ENCODE peak calls at places on chromosomes 12 and 14, in eight cellular contexts. D is lower lobe of right lung, N is pancreas, A is A673, L is stomach, M is fibroblast of lung, Z is endothelial cell, W is left ventricle myocardium inferior. F is an unnamed sample.

GRCh38 chr14:94773017-94773681 is 3.2 kb upstream of the GSC start:
- DNase-seq in D (no peak), M (no peak), W (no peak), L (no peak), A (no peak), Z (peak), N (no peak), F (peak)

GRCh38 chr12:67151891-67152290 is 117.3 kb upstream of the CAND1 start:
- DNase-seq in M (peak), L (no peak), Z (no peak), W (no peak), D (no peak), N (no peak), A (peak), F (no peak)

GRCh38 chr12:65765436-65765813 is 58.9 kb upstream of the HMGA2 start:
- DNase-seq in M (peak), A (no peak), W (no peak), D (no peak), Z (no peak), N (no peak), L (no peak), F (no peak)

GRCh38 chr12:6279631-6280030 is 30.9 kb upstream of the PLEKHG6 start:
- DNase-seq in A (no peak), Z (no peak), N (peak), D (peak), M (no peak), W (no peak), L (no peak), F (no peak)

GRCh38 chr14:80477388-80478160 is 266.3 kb upstream of the DIO2 start:
- DNase-seq in Z (no peak), L (no peak), D (no peak), N (no peak), M (peak), W (no peak), A (no peak), F (no peak)

GRCh38 chr14:102645746-102646440 is 53.4 kb downstream of the RCOR1 start:
- DNase-seq in N (no peak), W (no peak), A (peak), M (no peak), Z (no peak), L (no peak), D (no peak), F (no peak)

GRCh38 chr12:93127582-93128331 is 198.7 kb upstream of the EEA1 start:
- DNase-seq in L (peak), W (peak), M (peak), N (no peak), Z (no peak), D (peak), A (peak), F (peak)

GRCh38 chr14:68232643-68233055 is 413.1 kb downstream of the RAD51B start:
- DNase-seq in W (no peak), L (peak), Z (no peak), N (no peak), D (no peak), M (peak), A (peak), F (no peak)

GRCh38 chr12:131007031-131007793 is 53.5 kb downstream of the ADGRD1 start:
- DNase-seq in N (no peak), M (no peak), D (peak), L (peak), W (peak), Z (no peak), A (no peak), F (peak)

GRCh38 chr12:98198261-98198982 is 317.0 kb upstream of the TMPO start:
- DNase-seq in W (no peak), Z (no peak), L (no peak), D (no peak), M (peak), A (no peak), N (no peak), F (no peak)

GRCh38 chr14:50599700-50600444 is 39.9 kb downstream of the ATL1 start:
- DNase-seq in A (peak), M (peak), Z (no peak), L (no peak), N (no peak), D (no peak), W (no peak), F (peak)

GRCh38 chr14:30227871-30228270 is 300.2 kb upstream of the PRKD1 start:
- DNase-seq in N (no peak), Z (no peak), W (peak), D (no peak), L (no peak), M (peak), A (no peak), F (no peak)

GRCh38 chr14:84234281-84234680 is 1295.7 kb upstream of the FLRT2 start:
- DNase-seq in D (no peak), Z (no peak), M (no peak), A (no peak), W (no peak), N (no peak), L (no peak), F (no peak)

GRCh38 chr14:83994020-83994419 is 1535.9 kb upstream of the FLRT2 start:
- DNase-seq in A (no peak), M (peak), L (no peak), W (no peak), Z (no peak), N (no peak), D (no peak), F (no peak)

GRCh38 chr12:114355389-114356088 is 50.4 kb downstream of the TBX5 start:
- DNase-seq in W (peak), M (no peak), Z (peak), D (no peak), L (no peak), N (peak), A (peak), F (peak)

GRCh38 chr12:39467432-39467870 is 24.5 kb upstream of the KIF21A start:
- DNase-seq in N (no peak), D (no peak), M (peak), L (no peak), A (no peak), W (no peak), Z (no peak), F (no peak)

GRCh38 chr12:15444523-15444922 is 122.2 kb downstream of the PTPRO start:
- DNase-seq in N (no peak), W (no peak), A (no peak), Z (no peak), M (no peak), D (no peak), L (no peak), F (no peak)

GRCh38 chr14:103286460-103286859 is 47.6 kb upstream of the EIF5 start:
- DNase-seq in Z (no peak), M (no peak), L (no peak), D (no peak), N (no peak), W (no peak), A (no peak), F (no peak)

GRCh38 chr12:6667559-6668210 is 4.8 kb upstream of the ING4 start:
- DNase-seq in W (no peak), M (no peak), D (no peak), Z (no peak), A (no peak), L (no peak), N (no peak), F (no peak)

GRCh38 chr12:56999456-56999855 is 6.9 kb downstream of the ZBTB39 start:
- DNase-seq in Z (no peak), W (no peak), A (no peak), M (no peak), N (no peak), D (no peak), L (no peak), F (no peak)

GRCh38 chr12:49784756-49785409 is 43.3 kb downstream of the NCKAP5L start:
- DNase-seq in A (no peak), Z (no peak), W (no peak), L (no peak), N (no peak), M (peak), D (no peak), F (no peak)

GRCh38 chr12:98741229-98741614 is 96.1 kb downstream of the APAF1 start:
- DNase-seq in A (no peak), L (no peak), W (no peak), D (no peak), N (no peak), Z (no peak), M (peak), F (no peak)

GRCh38 chr14:89349196-89350008 is 67.6 kb downstream of the FOXN3 start:
- DNase-seq in D (no peak), W (no peak), M (peak), N (no peak), Z (peak), L (peak), A (no peak), F (peak)

GRCh38 chr12:104524026-104524425 is 67.3 kb downstream of the CHST11 start:
- DNase-seq in D (no peak), M (no peak), L (no peak), W (no peak), A (peak), Z (no peak), N (no peak), F (no peak)

GRCh38 chr12:55720894-55721444 is 776 bp downstream of the RDH5 start:
- DNase-seq in W (peak), A (no peak), N (peak), L (peak), M (peak), D (peak), Z (peak), F (peak)

GRCh38 chr14:105576525-105577088 is 50.2 kb downstream of the TMEM121 start:
- DNase-seq in N (no peak), A (no peak), M (no peak), L (no peak), Z (no peak), W (no peak), D (no peak), F (no peak)

DNA sequence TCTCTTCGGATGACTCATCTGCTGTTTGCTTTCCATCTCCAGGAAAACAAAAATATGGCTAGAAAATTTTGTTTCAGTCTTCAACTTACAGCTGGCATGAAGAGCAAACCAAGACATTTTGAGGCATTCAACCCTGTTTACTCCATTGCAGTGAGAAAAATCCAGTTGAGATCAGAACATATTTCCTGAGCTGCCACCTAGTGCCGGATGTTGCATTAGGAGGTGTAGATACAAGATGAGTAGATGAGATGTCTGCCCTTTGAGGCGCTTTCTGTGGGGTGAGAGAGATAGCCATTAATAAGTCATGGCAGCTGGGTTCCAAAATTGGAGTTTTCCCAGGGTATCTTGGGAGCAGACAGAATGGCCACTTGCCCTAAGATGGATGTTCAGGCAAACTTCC is 171.1 kb downstream of the PRKCH start:
- DNase-seq in A (no peak), Z (no peak), D (no peak), W (no peak), L (no peak), N (no peak), M (no peak), F (no peak)
- TF ChIP-seq CTCF in A (no peak), Z (no peak), D (no peak), W (no peak), L (no peak), N (no peak), M (no peak), F (no peak)

GRCh38 chr14:33499687-33500086 is 451.2 kb downstream of the EGLN3 start:
- DNase-seq in D (no peak), A (no peak), N (no peak), L (no peak), M (no peak), Z (no peak), W (no peak), F (no peak)
- TF ChIP-seq CTCF in D (no peak), A (no peak), N (no peak), L (no peak), M (no peak), Z (no peak), W (no peak), F (no peak)

GRCh38 chr12:34033628-34034296 is 11.5 kb downstream of the ALG10 start:
- DNase-seq in Z (no peak), N (no peak), A (peak), L (no peak), D (no peak), M (peak), W (no peak), F (peak)
- TF ChIP-seq CTCF in Z (peak), N (peak), A (peak), L (no peak), D (peak), M (no peak), W (peak), F (peak)

DNA sequence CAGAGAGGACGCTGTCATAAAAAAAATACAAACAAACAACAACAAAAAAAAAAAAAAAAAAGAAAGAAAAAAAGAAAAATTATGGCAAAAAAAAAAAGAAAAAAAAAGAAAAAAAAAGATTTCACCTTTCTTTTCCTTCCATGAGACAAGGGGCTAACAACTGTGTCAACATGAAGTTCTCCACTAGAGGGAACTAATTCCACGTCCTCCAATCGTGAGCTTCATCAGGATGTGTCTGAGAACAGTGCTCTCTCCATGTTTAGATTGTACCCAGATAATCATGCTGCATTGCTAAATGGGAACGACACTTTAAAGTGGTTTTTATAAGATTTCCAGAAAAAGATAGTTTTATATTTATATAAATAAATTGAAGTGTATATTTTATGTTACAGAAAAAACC is 96.2 kb upstream of the PTPRB start:
- DNase-seq in M (peak), W (no peak), D (no peak), Z (peak), L (no peak), N (no peak), A (peak), F (peak)
- TF ChIP-seq CTCF in M (peak), W (peak), D (peak), Z (peak), L (peak), N (peak), A (peak), F (peak)